ENCODE peak calls at places on chromosome 13, in eight cellular contexts. F is GM10248, I is endothelial cell of umbilical vein, W is astrocyte, S is endodermal cell, G is WTC11, Q is neural progenitor cell, V is endothelial cell. D is an unnamed sample.

GRCh38 chr13:22498006-22498405 is 682.8 kb upstream of the SGCG start:
- DNase-seq in F (no peak), I (no peak), W (no peak), S (no peak), G (no peak), Q (no peak), V (no peak), D (no peak)

GRCh38 chr13:51246005-51246404 is 23.8 kb downstream of the FAM124A start:
- DNase-seq in F (no peak), I (no peak), W (no peak), S (peak), G (no peak), Q (no peak), V (no peak), D (no peak)

GRCh38 chr13:49374585-49375290 is 69.1 kb downstream of the CAB39L start:
- DNase-seq in F (peak), I (peak), W (peak), S (no peak), G (no peak), Q (no peak), V (no peak), D (no peak)

GRCh38 chr13:59951011-59951410 is 212.7 kb downstream of the DIAPH3 start:
- DNase-seq in F (no peak), I (no peak), W (no peak), S (no peak), G (no peak), Q (no peak), V (no peak), D (no peak)

GRCh38 chr13:94658926-94659649 is 53.3 kb downstream of the SOX21 start:
- DNase-seq in F (no peak), I (peak), W (no peak), S (no peak), G (no peak), Q (no peak), V (no peak), D (no peak)

GRCh38 chr13:76937416-76937815 is 10.9 kb upstream of the ACOD1 start:
- DNase-seq in F (no peak), I (peak), W (peak), S (no peak), G (no peak), Q (no peak), V (no peak), D (no peak)

GRCh38 chr13:79246575-79246949 is 159.5 kb downstream of the RBM26 start:
- DNase-seq in F (no peak), I (no peak), W (no peak), S (no peak), G (no peak), Q (no peak), V (no peak), D (no peak)

GRCh38 chr13:50198508-50198907 is 183.3 kb downstream of the KCNRG start:
- DNase-seq in F (no peak), I (peak), W (no peak), S (no peak), G (no peak), Q (no peak), V (no peak), D (no peak)

GRCh38 chr13:35231426-35231825 is 245.1 kb downstream of the MAB21L1 start:
- DNase-seq in F (no peak), I (no peak), W (no peak), S (no peak), G (no peak), Q (no peak), V (no peak), D (no peak)

GRCh38 chr13:72221276-72221962 is 354.4 kb upstream of the DACH1 start:
- DNase-seq in F (peak), I (peak), W (no peak), S (peak), G (peak), Q (peak), V (peak), D (no peak)

DNA sequence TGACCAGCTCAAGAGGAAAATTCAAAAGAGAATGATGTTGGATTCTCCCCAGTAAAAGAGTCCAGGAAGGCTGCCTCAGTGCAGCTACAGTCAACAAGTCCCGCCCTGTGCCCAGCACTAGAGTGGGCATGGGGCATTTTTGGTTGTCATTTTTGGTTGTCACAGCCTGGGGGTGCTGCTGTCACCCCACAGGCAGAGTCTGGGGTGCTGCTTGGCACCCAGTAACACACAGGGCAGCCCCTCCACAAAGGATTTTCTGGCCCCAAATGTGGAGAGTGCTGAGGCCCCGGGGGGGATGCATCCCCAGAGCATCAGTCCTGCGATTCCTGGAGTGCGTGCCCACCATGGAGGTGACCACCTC is 28.2 kb upstream of the TMEM255B start:
- DNase-seq in F (no peak), I (no peak), W (no peak), S (no peak), G (no peak), Q (no peak), V (no peak), D (no peak)
- TF ChIP-seq CTCF in F (no peak), I (no peak), W (no peak), S (no peak), G (no peak), Q (peak), V (no peak), D (no peak)

GRCh38 chr13:31699650-31700049 is 39.7 kb upstream of the RXFP2 start:
- DNase-seq in F (no peak), I (peak), W (no peak), S (peak), G (peak), Q (peak), V (peak), D (no peak)
- TF ChIP-seq CTCF in F (no peak), I (peak), W (peak), S (peak), G (no peak), Q (peak), V (no peak), D (peak)

DNA sequence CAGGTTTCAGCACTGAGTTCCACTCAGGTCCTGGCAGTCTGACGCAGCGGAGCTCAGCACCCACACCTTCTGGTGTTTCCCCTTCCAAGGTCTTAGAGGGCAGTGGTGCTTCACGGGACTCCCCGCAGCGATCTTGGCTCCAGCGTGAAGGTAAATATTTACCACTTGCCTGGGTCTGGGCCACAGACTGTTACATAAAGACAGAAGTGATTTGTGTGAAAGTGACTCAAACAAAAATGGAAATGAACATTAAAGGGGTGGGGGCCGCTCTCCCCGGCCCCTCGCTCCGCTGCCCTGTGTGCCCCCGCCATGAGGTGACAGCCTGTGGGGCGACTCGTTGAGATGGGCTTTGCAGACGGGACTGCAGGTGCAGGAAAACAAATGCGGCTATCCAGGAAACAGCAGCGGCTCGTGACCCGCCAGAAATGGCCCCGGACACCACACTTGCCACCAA is 55.0 kb downstream of the GGACT start:
- DNase-seq in F (no peak), I (no peak), W (no peak), S (peak), G (no peak), Q (no peak), V (no peak), D (peak)
- TF ChIP-seq CTCF in F (no peak), I (no peak), W (no peak), S (no peak), G (no peak), Q (no peak), V (no peak), D (no peak)

GRCh38 chr13:55516610-55517009 is 1624.1 kb upstream of the PRR20A start:
- DNase-seq in F (no peak), I (no peak), W (no peak), S (no peak), G (no peak), Q (no peak), V (no peak), D (no peak)

GRCh38 chr13:55517312-55517711 is 1623.4 kb upstream of the PRR20A start:
- DNase-seq in F (no peak), I (no peak), W (no peak), S (peak), G (peak), Q (peak), V (peak), D (no peak)
- TF ChIP-seq CTCF in F (no peak), I (no peak), W (no peak), S (peak), G (peak), Q (peak), V (peak), D (peak)

GRCh38 chr13:20136781-20137703 is 23.8 kb downstream of the GJA3 start:
- DNase-seq in F (peak), I (no peak), W (no peak), S (peak), G (peak), Q (peak), V (peak), D (peak)
- TF ChIP-seq CTCF in F (peak), I (peak), W (peak), S (peak), G (no peak), Q (peak), V (no peak), D (peak)

DNA sequence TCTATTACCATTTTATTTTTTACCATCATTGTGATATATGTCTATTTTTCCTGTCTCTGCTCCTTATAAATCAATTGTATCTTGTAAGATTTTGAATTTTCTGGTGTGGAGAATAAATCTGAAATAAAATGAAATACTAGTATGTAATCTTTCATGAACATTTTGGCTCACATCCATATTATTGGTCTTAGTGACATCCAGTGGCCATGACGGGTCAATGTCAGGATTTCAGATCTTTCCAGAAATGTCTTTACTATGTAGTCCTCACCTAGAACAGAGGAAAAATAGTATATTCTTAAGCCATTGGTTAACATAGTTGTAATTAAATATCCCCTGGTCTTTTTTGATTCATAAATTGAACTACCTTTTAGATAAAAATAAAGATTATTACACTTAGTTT is 109.8 kb upstream of the GPC6 start:
- DNase-seq in F (no peak), I (no peak), W (no peak), S (no peak), G (no peak), Q (no peak), V (no peak), D (no peak)
- TF ChIP-seq CTCF in F (no peak), I (no peak), W (no peak), S (peak), G (no peak), Q (peak), V (no peak), D (peak)

GRCh38 chr13:33072759-33073158 is 56.5 kb downstream of the KL start:
- DNase-seq in F (no peak), I (no peak), W (no peak), S (no peak), G (no peak), Q (no peak), V (no peak), D (no peak)

GRCh38 chr13:33072282-33072681 is 56.1 kb downstream of the KL start:
- DNase-seq in F (no peak), I (no peak), W (no peak), S (no peak), G (no peak), Q (no peak), V (no peak), D (no peak)

GRCh38 chr13:33066329-33066728 is 50.1 kb downstream of the KL start:
- DNase-seq in F (no peak), I (no peak), W (no peak), S (no peak), G (no peak), Q (no peak), V (no peak), D (no peak)

GRCh38 chr13:33070713-33071112 is 54.5 kb downstream of the KL start:
- DNase-seq in F (no peak), I (no peak), W (no peak), S (no peak), G (no peak), Q (no peak), V (no peak), D (no peak)

DNA sequence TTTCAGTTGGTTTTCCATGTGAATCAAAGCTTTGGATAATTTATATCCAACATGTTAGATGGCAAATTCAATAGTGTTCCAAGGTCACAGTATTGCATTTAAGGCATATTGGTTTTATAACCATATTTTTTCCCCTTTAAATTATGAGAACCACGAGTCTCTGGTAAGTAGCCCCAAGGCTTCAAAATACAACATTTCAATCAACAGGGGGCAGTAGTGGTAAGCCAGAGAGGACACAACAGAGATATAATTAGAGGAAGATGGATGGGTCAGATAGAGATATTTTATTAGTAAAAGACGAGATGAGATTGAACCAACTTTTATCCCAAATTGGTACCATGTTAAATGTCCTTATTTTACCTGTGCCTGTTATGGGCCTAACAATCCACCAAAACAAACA is 53.1 kb downstream of the KL start:
- DNase-seq in F (no peak), I (peak), W (no peak), S (no peak), G (no peak), Q (no peak), V (no peak), D (no peak)
- TF ChIP-seq CTCF in F (no peak), I (peak), W (no peak), S (peak), G (peak), Q (peak), V (peak), D (peak)

DNA sequence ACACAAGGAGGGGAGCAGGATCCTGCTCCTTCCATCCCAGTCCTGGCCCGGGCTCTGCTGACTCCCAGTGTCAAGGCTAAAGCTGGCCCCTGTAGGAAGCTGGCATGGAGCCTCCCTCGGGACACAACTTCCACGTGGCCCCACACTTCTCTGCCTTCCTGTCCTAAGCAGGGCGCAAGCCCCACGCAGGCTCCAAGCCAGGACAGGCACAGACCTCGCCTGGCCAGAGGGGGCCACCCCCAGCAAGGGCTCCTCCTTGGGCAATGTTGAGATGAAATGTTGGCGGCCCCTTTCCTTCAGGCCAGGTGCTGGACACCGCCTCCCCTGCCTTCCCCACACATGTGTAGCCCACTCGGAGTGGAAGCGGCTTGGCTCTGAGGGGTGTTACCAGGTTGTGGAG is 66.6 kb downstream of the COL4A1 start:
- DNase-seq in F (no peak), I (no peak), W (no peak), S (no peak), G (no peak), Q (no peak), V (peak), D (no peak)
- TF ChIP-seq CTCF in F (no peak), I (no peak), W (no peak), S (peak), G (no peak), Q (no peak), V (no peak), D (no peak)

DNA sequence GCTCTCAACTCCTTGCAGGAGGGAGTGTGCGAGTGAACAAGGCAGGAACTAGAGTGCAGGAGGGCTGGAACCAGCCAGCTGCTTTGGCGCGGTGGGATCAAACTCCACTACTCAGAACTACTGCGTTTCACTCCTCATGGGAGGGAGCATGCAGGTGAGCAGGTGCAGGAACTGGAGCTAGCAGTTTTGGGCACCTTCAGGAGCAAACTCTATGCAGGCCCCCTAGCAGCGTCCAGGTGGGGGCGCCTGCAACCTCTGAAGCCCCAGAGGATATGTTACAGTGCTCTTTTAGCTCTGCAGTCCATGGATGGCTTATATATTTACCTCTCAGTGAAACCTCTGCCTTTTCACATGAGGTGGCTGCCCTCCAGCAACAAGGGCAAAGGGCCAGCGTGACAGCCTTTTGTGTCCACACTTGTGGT is 1303.4 kb downstream of the PCDH9 start:
- DNase-seq in F (no peak), I (no peak), W (no peak), S (peak), G (peak), Q (peak), V (peak), D (no peak)
- TF ChIP-seq CTCF in F (no peak), I (no peak), W (no peak), S (peak), G (no peak), Q (peak), V (no peak), D (peak)

DNA sequence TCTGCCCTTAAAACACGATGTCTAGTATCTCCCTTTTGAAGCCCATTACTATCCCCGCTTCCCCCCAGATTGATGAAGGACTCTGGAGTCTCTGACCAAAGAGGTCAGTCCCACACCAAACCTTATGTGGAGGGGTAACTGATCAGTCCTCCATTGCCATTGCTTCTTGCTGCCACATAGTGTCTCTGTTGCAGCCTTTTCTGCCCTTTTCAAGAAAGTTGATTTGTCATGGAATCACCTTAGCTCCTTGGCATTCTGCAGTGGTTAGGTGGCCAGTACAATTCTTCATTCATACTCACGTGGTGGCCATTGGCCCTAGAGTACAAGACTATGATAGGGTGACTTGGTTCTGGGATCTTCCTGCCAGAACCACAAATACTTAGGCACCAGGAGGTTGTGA is 8.4 kb upstream of the HTR2A start:
- DNase-seq in F (no peak), I (no peak), W (no peak), S (no peak), G (no peak), Q (no peak), V (no peak), D (no peak)
- TF ChIP-seq CTCF in F (peak), I (no peak), W (peak), S (peak), G (no peak), Q (peak), V (no peak), D (no peak)